ENCODE peak calls at places on chromosome 3, in eight cellular contexts. A is Kasumi-1; Y is A549; X is hippocampal formation; D is activated T-helper 1 cell treated with anti-CD3 and anti-CD28 coated beads, Interleukin-12 subunit alpha, Interleukin-12 subunit beta, Interleukin-2, Interleukin-4 antibody, amounts not matched to agents 30 ng/mL and 10 ng/mL and 1 ng/mL, durations not matched to agents 14 hours and 24 hours and 36 hours; Z is Daoy; L is NCI-H1436; J is LoVo. S is an unnamed sample.
A peak's percentile ranks its signal among the peaks of the same experiment; 100 is the strongest.

GRCh38 chr3:86988986-86989385 is 2.0 kb downstream of the VGLL3 start:
- DNase-seq in A (no peak), Y (no peak), X (no peak), D (no peak), Z (no peak), L (no peak), J (no peak), S (no peak)

GRCh38 chr3:171950373-171950772 is 89.0 kb upstream of the FNDC3B start:
- DNase-seq in A (no peak), Y (peak; percentile 41), X (no peak), D (no peak), Z (peak; percentile 68), L (no peak), J (peak; percentile 23), S (no peak)

GRCh38 chr3:22685598-22685997 is 517.5 kb upstream of the UBE2E2 start:
- DNase-seq in A (peak; percentile 23), Y (no peak), X (no peak), D (no peak), Z (no peak), L (no peak), J (no peak), S (no peak)

GRCh38 chr3:73768594-73769308 is 144.0 kb upstream of the PDZRN3 start:
- DNase-seq in A (no peak), Y (no peak), X (no peak), D (no peak), Z (no peak), L (no peak), J (no peak), S (no peak)

GRCh38 chr3:171354706-171355582 is 105.3 kb downstream of the TNIK start:
- DNase-seq in A (no peak), Y (no peak), X (no peak), D (no peak), Z (no peak), L (no peak), J (peak; percentile 54), S (no peak)

GRCh38 chr3:66675383-66675782 is 174.6 kb upstream of the LRIG1 start:
- DNase-seq in A (no peak), Y (no peak), X (no peak), D (no peak), Z (no peak), L (no peak), J (no peak), S (no peak)

GRCh38 chr3:196987022-196987421 is 18.4 kb upstream of the PIGZ start:
- DNase-seq in A (no peak), Y (no peak), X (no peak), D (no peak), Z (no peak), L (no peak), J (no peak), S (no peak)

GRCh38 chr3:186882881-186883685 is 40.6 kb downstream of the ADIPOQ start:
- DNase-seq in A (peak; percentile 15), Y (peak; percentile 46), X (no peak), D (peak; percentile 31), Z (peak; percentile 85), L (no peak), J (peak; percentile 26), S (no peak)

GRCh38 chr3:177221734-177222133 is 24.5 kb upstream of the TBL1XR1 start:
- DNase-seq in A (peak; percentile 26), Y (no peak), X (no peak), D (no peak), Z (no peak), L (no peak), J (no peak), S (no peak)

GRCh38 chr3:5298453-5298852 is 110.9 kb downstream of the EDEM1 start:
- DNase-seq in A (peak; percentile 96), Y (no peak), X (no peak), D (no peak), Z (no peak), L (no peak), J (no peak), S (no peak)

GRCh38 chr3:101383156-101383575 is 62.8 kb upstream of the IMPG2 start:
- DNase-seq in A (no peak), Y (no peak), X (no peak), D (no peak), Z (no peak), L (no peak), J (no peak), S (no peak)

GRCh38 chr3:143000525-143000924 is 845 bp upstream of the U2SURP start:
- DNase-seq in A (peak; percentile 53), Y (no peak), X (no peak), D (no peak), Z (peak; percentile 53), L (no peak), J (peak; percentile 78), S (no peak)

GRCh38 chr3:126083511-126083912 is 412 bp downstream of the SLC41A3 start:
- DNase-seq in A (peak; percentile 47), Y (peak; percentile 35), X (no peak), D (peak; percentile 28), Z (peak; percentile 63), L (peak; percentile 75), J (peak; percentile 50), S (no peak)

GRCh38 chr3:181722156-181722555 is 10.4 kb downstream of the SOX2 start:
- DNase-seq in A (no peak), Y (no peak), X (peak; percentile 63), D (no peak), Z (no peak), L (peak; percentile 46), J (no peak), S (peak; percentile 55)

GRCh38 chr3:52084216-52084945 is 28.0 kb upstream of the DUSP7 start:
- DNase-seq in A (no peak), Y (no peak), X (no peak), D (no peak), Z (no peak), L (no peak), J (no peak), S (no peak)